ENCODE peak calls at places on chromosomes 3 and 15, in six cellular contexts. L is GM23248; T is fibroblast of lung; Y is effector memory CD4-positive, alpha-beta T cell; J is OCI-LY7; V is CD8-positive, alpha-beta T cell. N is an unnamed sample. For H3K36me3, the result is how much of the 10 kb centered on the place peaks cover.

GRCh38 chr3:45318712-45319111 is 69.7 kb upstream of the LARS2 start:
- DNase-seq in V (no peak), J (no peak), T (no peak), L (no peak), Y (no peak), N (no peak)

GRCh38 chr3:50264964-50265485 is 3.9 kb upstream of the SEMA3B start:
- DNase-seq in T (no peak), Y (no peak), L (no peak), V (no peak), J (no peak), N (no peak)

GRCh38 chr3:27728195-27729087 is 6.3 kb upstream of the EOMES start:
- DNase-seq in V (no peak), J (no peak), T (no peak), L (peak), Y (no peak), N (no peak)

GRCh38 chr3:174253221-174253620 is 605.9 kb upstream of the NAALADL2 start:
- DNase-seq in V (no peak), J (no peak), L (no peak), T (no peak), Y (no peak), N (no peak)

GRCh38 chr15:74451861-74452835 is 8.8 kb downstream of the UBL7 start:
- DNase-seq in L (no peak), Y (no peak), J (no peak), V (no peak), T (no peak), N (no peak)

GRCh38 chr3:8610961-8611360 is 33.6 kb downstream of the SSUH2 start:
- DNase-seq in L (no peak), J (no peak), V (no peak), T (no peak), Y (no peak), N (no peak)

GRCh38 chr3:66239513-66240135 is 18.8 kb downstream of the SLC25A26 start:
- DNase-seq in J (no peak), L (no peak), V (no peak), T (no peak), Y (no peak), N (peak)

GRCh38 chr3:153026026-153026425 is 136.0 kb upstream of the RAP2B start:
- DNase-seq in T (peak), L (peak), J (peak), Y (no peak), V (no peak), N (no peak)

GRCh38 chr3:135267487-135267886 is 472.4 kb downstream of the EPHB1 start:
- DNase-seq in J (no peak), T (no peak), Y (no peak), L (no peak), V (no peak), N (no peak)

GRCh38 chr3:25155696-25156471 is 272.2 kb upstream of the RARB start:
- DNase-seq in V (no peak), Y (no peak), L (peak), J (no peak), T (no peak), N (no peak)

GRCh38 chr3:16692486-16693378 is 87.5 kb upstream of the DAZL start:
- DNase-seq in L (no peak), T (no peak), J (no peak), V (no peak), Y (no peak), N (no peak)

GRCh38 chr15:63600001-63600645 is 2.9 kb downstream of the FBXL22 start:
- DNase-seq in J (no peak), Y (no peak), L (peak), T (no peak), V (no peak), N (no peak)

GRCh38 chr3:23202203-23202920 is 765 bp upstream of the UBE2E2 start:
- DNase-seq in V (no peak), Y (no peak), T (peak), J (no peak), L (peak), N (no peak)

GRCh38 chr3:136070334-136070733 is 104.8 kb downstream of the PPP2R3A start:
- DNase-seq in V (no peak), L (peak), J (no peak), T (peak), Y (no peak), N (no peak)

GRCh38 chr3:70849911-70850699 is 537.7 kb upstream of the MDFIC2 start:
- DNase-seq in L (peak), Y (no peak), J (no peak), T (peak), V (no peak), N (no peak)

GRCh38 chr3:151445283-151446001 is 15.4 kb downstream of the IGSF10 start:
- DNase-seq in T (peak), V (no peak), Y (no peak), J (no peak), L (peak), N (no peak)

GRCh38 chr3:46947981-46948791 is 28.4 kb downstream of the CCDC12 start:
- DNase-seq in J (no peak), L (peak), V (peak), Y (peak), T (peak), N (no peak)

GRCh38 chr3:159928071-159928491 is 60.6 kb upstream of the IL12A start:
- DNase-seq in L (peak), V (no peak), J (no peak), T (peak), Y (no peak), N (no peak)

GRCh38 chr15:31262143-31262530 is 64.5 kb upstream of the KLF13 start:
- DNase-seq in L (no peak), Y (no peak), V (peak), T (no peak), J (no peak), N (no peak)
- H3K4me3 ChIP-seq in L (no peak), Y (no peak), V (no peak), T (no peak), J (no peak), N (no peak)

GRCh38 chr3:98807011-98807410 is 43.9 kb downstream of the ST3GAL6 start:
- DNase-seq in J (no peak), L (no peak), V (no peak), T (no peak), Y (no peak), N (no peak)
- H3K36me3 ChIP-seq in J (under half), L (half or more), V (under half), T (under half), Y (under half), N (under half)

GRCh38 chr15:31516459-31516858 is 189.8 kb downstream of the KLF13 start:
- DNase-seq in V (no peak), L (no peak), T (no peak), J (no peak), Y (no peak), N (no peak)
- H3K4me3 ChIP-seq in V (no peak), L (no peak), T (no peak), J (no peak), Y (no peak), N (no peak)

GRCh38 chr15:80836223-80836622 is 57.1 kb downstream of the CEMIP start:
- DNase-seq in V (no peak), Y (no peak), T (no peak), J (no peak), L (no peak), N (no peak)
- H3K36me3 ChIP-seq in V (under half), Y (under half), T (under half), J (under half), L (under half), N (under half)

GRCh38 chr15:40082195-40082868 is 26.3 kb downstream of the BMF start:
- DNase-seq in L (no peak), Y (no peak), T (no peak), J (no peak), V (no peak), N (no peak)
- H3K4me3 ChIP-seq in L (peak), Y (no peak), T (no peak), J (no peak), V (no peak), N (no peak)

GRCh38 chr3:179363332-179363731 is 15.8 kb downstream of the MFN1 start:
- DNase-seq in J (no peak), T (no peak), Y (no peak), V (no peak), L (no peak), N (no peak)
- H3K36me3 ChIP-seq in J (half or more), T (under half), Y (half or more), V (under half), L (half or more), N (under half)

DNA sequence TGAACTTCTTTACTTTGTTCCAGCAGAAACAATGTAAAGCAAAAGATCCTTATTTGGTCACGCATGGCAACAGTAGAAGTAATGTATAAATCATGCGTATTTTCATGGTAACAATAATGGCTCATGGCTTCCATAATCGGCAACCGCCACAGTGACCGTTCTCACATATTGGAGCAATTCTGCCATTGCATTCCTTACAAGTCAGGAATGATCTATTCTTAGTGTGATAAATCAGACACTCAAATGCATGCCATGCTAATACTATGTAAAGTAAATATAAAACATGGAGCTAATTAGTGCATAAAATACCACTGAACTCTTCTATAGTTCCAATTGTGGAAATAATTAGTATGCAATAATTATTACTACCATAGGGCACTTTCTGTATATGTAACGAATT is 13.5 kb upstream of the CERS3 start:
- DNase-seq in J (no peak), T (no peak), L (no peak), Y (no peak), V (no peak), N (no peak)
- H3K4me3 ChIP-seq in J (no peak), T (no peak), L (no peak), Y (no peak), V (no peak), N (no peak)